ENCODE peak calls at places on chromosomes 3 and 15, in six cellular contexts. E is CD8-positive, alpha-beta T cell; U is endothelial cell of umbilical vein; W is SJSA1; X is IMR-90; P is fibroblast of lung. I is an unnamed sample.
A peak's percentile ranks its signal among the peaks of the same experiment; 100 is the strongest.

GRCh38 chr15:40723919-40724318 is 28.9 kb downstream of the RAD51 start:
- DNase-seq in X (no peak), U (no peak), P (no peak), W (no peak), E (no peak), I (no peak)

GRCh38 chr3:143252931-143253330 is 133.4 kb downstream of the CHST2 start:
- DNase-seq in P (no peak), U (no peak), W (no peak), X (no peak), E (no peak), I (no peak)

GRCh38 chr3:127629462-127630403 is 748 bp downstream of the PODXL2 start:
- DNase-seq in P (no peak), U (no peak), X (no peak), E (peak; percentile 62), W (no peak), I (peak; percentile 62)

GRCh38 chr15:80105193-80105984 is 45.9 kb downstream of the ZFAND6 start:
- DNase-seq in P (peak; percentile 85), X (peak; percentile 89), W (no peak), E (no peak), U (peak; percentile 37), I (peak; percentile 15)

GRCh38 chr3:124770341-124771082 is 40.3 kb downstream of the UMPS start:
- DNase-seq in U (no peak), E (no peak), P (no peak), X (no peak), W (no peak), I (no peak)

GRCh38 chr3:43231276-43232000 is 54.9 kb upstream of the SNRK start:
- DNase-seq in U (no peak), X (peak; percentile 46), E (no peak), P (peak; percentile 47), W (no peak), I (no peak)

GRCh38 chr15:22850055-22850454 is 11.6 kb downstream of the NIPA2 start:
- DNase-seq in W (no peak), P (peak; percentile 42), E (no peak), X (peak; percentile 62), U (no peak), I (no peak)

GRCh38 chr3:186951640-186952552 is 21.6 kb downstream of the ST6GAL1 start:
- DNase-seq in U (no peak), W (no peak), E (no peak), X (no peak), P (no peak), I (no peak)

GRCh38 chr3:172965256-172965655 is 175.8 kb downstream of the SPATA16 start:
- DNase-seq in W (no peak), X (peak; percentile 50), U (peak; percentile 19), E (no peak), P (peak; percentile 92), I (no peak)

GRCh38 chr3:66572938-66573710 is 72.3 kb upstream of the LRIG1 start:
- DNase-seq in X (no peak), W (no peak), U (no peak), P (no peak), E (no peak), I (no peak)

GRCh38 chr15:62360286-62360685 is 195.2 kb upstream of the C2CD4B start:
- DNase-seq in W (no peak), E (no peak), X (peak; percentile 4), P (no peak), U (no peak), I (no peak)

GRCh38 chr3:122975163-122975923 is 52.2 kb downstream of the SEMA5B start:
- DNase-seq in X (peak; percentile 55), E (no peak), P (peak; percentile 87), W (no peak), U (no peak), I (no peak)

GRCh38 chr15:24318981-24319380 is 356.6 kb upstream of the NPAP1 start:
- DNase-seq in U (no peak), E (no peak), P (no peak), W (no peak), X (peak; percentile 11), I (no peak)

GRCh38 chr3:15264486-15264885 is 58.4 kb downstream of the CAPN7 start:
- DNase-seq in E (no peak), P (no peak), U (no peak), X (no peak), W (no peak), I (no peak)

GRCh38 chr15:99997112-99997651 is 263.9 kb upstream of the LYSMD4 start:
- DNase-seq in E (no peak), W (no peak), P (no peak), U (no peak), X (no peak), I (no peak)

GRCh38 chr3:42746455-42747450 is 26.3 kb downstream of the CCDC13 start:
- DNase-seq in X (peak; percentile 55), E (no peak), P (peak; percentile 16), W (peak; percentile 41), U (no peak), I (no peak)

GRCh38 chr3:186365202-186365974 is 3.4 kb upstream of the DGKG start:
- DNase-seq in E (no peak), X (peak; percentile 4), W (no peak), P (peak; percentile 89), U (no peak), I (no peak)

GRCh38 chr3:156339491-156339890 is 215.4 kb downstream of the SSR3 start:
- DNase-seq in E (no peak), P (no peak), X (no peak), U (no peak), W (no peak), I (no peak)

GRCh38 chr15:45087513-45087912 is 26.5 kb downstream of the DUOX2 start:
- DNase-seq in X (no peak), E (no peak), U (no peak), W (no peak), P (no peak), I (no peak)

GRCh38 chr3:105366302-105367062 is at the start of gene ALCAM:
- DNase-seq in E (peak; percentile 79), U (peak; percentile 99), P (peak; percentile 100), W (peak; percentile 98), X (peak; percentile 99), I (peak; percentile 98)

GRCh38 chr3:11661827-11662226 is 18.1 kb upstream of the VGLL4 start:
- DNase-seq in X (peak; percentile 80), E (no peak), W (no peak), P (peak; percentile 76), U (peak; percentile 63), I (peak; percentile 54)

GRCh38 chr3:48708481-48708889 is 8.5 kb downstream of the IP6K2 start:
- DNase-seq in W (no peak), P (peak; percentile 66), X (peak; percentile 75), E (no peak), U (no peak), I (no peak)

GRCh38 chr3:184354121-184354728 is 7.2 kb downstream of the CLCN2 start:
- DNase-seq in E (peak; percentile 78), U (peak; percentile 37), P (no peak), X (no peak), W (peak; percentile 66), I (peak; percentile 38)

GRCh38 chr15:69016021-69016595 is 1.6 kb downstream of the NOX5 start:
- DNase-seq in P (no peak), E (no peak), W (no peak), U (no peak), X (no peak), I (no peak)

GRCh38 chr3:46905661-46906451 is 28.3 kb downstream of the PTH1R start:
- DNase-seq in U (no peak), W (no peak), P (no peak), X (no peak), E (no peak), I (no peak)

GRCh38 chr3:168442502-168442901 is 346.8 kb upstream of the GOLIM4 start:
- DNase-seq in U (no peak), P (no peak), X (no peak), W (no peak), E (no peak), I (no peak)

GRCh38 chr3:101281616-101282015 is 38.8 kb downstream of the IMPG2 start:
- DNase-seq in P (no peak), U (no peak), E (no peak), W (peak; percentile 87), X (no peak), I (no peak)

GRCh38 chr3:191430103-191430502 is 30.9 kb upstream of the PYDC2 start:
- DNase-seq in E (no peak), P (no peak), W (no peak), X (no peak), U (no peak), I (peak; percentile 42)
- H3K4me3 ChIP-seq in E (no peak overlapping the region), P (no peak overlapping the region), W (no peak overlapping the region), X (no peak overlapping the region), U (no peak overlapping the region), I (no peak overlapping the region)

DNA sequence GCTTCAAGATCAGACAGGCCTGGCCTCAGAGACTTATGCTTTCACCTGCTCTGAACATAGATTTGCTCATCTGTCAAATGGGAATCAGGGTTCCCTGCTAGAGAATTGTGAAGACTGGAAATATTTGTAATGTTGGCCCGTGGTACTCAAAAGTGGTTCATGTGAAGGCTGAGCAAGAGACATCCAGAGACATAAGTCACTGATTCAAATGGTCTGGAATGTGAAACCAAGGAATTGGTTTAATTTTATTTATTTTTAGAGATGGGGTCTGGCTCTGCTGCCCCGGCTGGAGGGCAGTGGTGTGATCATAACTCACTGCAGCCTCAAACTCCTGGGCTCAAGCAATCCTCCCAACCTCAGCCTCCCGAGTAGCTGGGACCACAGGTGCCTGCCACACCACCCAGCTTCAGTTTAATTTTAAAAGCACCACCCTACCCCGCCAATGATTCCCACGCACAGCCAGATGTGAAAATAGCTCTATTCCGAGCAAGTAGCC is 60.1 kb downstream of the DAPK2 start:
- DNase-seq in P (no peak), E (no peak), W (no peak), X (no peak), U (no peak), I (no peak)
- H3K27ac ChIP-seq in P (no peak overlapping the region), E (no peak overlapping the region), W (no peak overlapping the region), X (no peak overlapping the region), U (no peak overlapping the region), I (peak overlapping the region; percentile 87)

DNA sequence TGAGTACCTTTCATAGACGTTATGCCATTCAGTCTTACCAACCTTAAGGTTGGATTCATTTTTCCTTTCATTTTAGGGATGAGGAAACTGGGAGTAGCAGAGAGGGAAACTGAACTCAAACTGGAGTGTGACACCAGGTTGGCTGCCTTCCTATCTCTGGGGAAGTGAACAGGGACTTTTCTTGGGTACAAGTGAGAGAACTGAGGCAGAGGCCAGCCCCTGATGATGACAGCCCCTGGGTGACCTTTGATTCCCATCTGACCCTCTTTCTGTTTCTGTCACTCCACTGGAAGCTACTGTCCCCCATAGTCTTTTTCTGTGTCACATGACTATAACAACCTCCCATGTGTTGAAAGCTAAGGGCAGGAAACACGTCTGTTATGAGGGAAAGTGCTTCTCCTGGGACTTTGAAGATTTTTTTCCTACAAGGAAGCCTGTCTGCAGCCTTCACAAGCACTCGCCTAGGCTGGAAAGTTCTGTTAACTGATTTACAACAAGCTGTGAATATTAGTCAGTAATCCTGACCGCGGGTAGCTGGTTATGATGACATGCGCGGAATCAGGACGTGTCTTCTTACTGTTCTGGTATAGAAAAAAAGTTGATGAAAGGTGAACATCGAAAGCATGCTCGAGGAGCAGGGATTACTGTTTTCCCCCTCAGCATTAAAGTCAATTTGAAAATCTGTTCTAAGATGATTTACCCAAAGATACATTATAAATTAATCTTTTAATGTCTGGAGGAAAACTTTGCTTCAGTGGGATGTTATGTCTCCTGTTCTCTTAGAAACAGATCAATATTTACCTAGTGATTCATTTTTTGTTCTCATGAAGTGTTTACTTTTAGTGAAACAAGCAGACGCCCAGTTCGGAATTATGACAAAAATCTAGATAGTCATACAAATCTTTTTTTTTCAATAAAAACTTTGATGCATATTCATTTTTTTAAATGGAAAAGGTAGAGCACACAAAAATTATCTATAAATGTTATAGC is 31.5 kb downstream of the ABHD2 start:
- DNase-seq in U (peak; percentile 85), E (no peak), P (peak; percentile 54), W (no peak), X (peak; percentile 69), I (no peak)
- H3K36me3 ChIP-seq in U (peaks cover 4% of the 10 kb centered on the region), E (peaks cover 21% of the 10 kb centered on the region), P (peaks cover 3% of the 10 kb centered on the region), W (peaks cover 56% of the 10 kb centered on the region), X (peaks cover 18% of the 10 kb centered on the region), I (peaks cover 7% of the 10 kb centered on the region)

GRCh38 chr3:55488398-55489055 is 1.4 kb upstream of the WNT5A start:
- DNase-seq in U (peak; percentile 51), W (peak; percentile 67), E (no peak), P (peak; percentile 86), X (peak; percentile 89), I (peak; percentile 22)
- H3K4me3 ChIP-seq in U (peak overlapping the region; percentile 55), W (peak overlapping the region; percentile 66), E (no peak overlapping the region), P (peak overlapping the region; percentile 85), X (peak overlapping the region; percentile 89), I (no peak overlapping the region)

I was measured in small intestine.